ENCODE peak calls at places on chromosomes 16 and 17, in nine cellular contexts. A, Q, X, U, L, O, Z, T and F are unnamed samples.

GRCh38 chr16:12262454-12263180 is 286.1 kb downstream of the SNX29 start:
- DNase-seq in A (peak), Q (no peak), X (peak), U (no peak), L (no peak), O (no peak), Z (no peak), T (no peak), F (peak)

GRCh38 chr16:28181557-28181914 is 30.2 kb downstream of the XPO6 start:
- DNase-seq in A (no peak), Q (no peak), X (no peak), U (peak), L (no peak), O (no peak), Z (no peak), T (no peak), F (no peak)

GRCh38 chr16:55272787-55273186 is 51.2 kb upstream of the IRX6 start:
- DNase-seq in A (no peak), Q (no peak), X (no peak), U (no peak), L (no peak), O (no peak), Z (no peak), T (no peak), F (no peak)

GRCh38 chr17:42946812-42947211 is 17.4 kb downstream of the AARSD1 start:
- DNase-seq in A (no peak), Q (no peak), X (no peak), U (no peak), L (no peak), O (no peak), Z (no peak), T (no peak), F (no peak)

GRCh38 chr16:87765776-87766484 is at the start of gene KLHDC4:
- DNase-seq in A (peak), Q (peak), X (peak), U (peak), L (peak), O (peak), Z (peak), T (peak), F (peak)

GRCh38 chr17:65588194-65588808 is 26.9 kb upstream of the AXIN2 start:
- DNase-seq in A (no peak), Q (no peak), X (peak), U (no peak), L (no peak), O (no peak), Z (no peak), T (no peak), F (peak)

GRCh38 chr16:71461686-71462648 is at the start of gene ZNF23:
- DNase-seq in A (peak), Q (peak), X (peak), U (peak), L (peak), O (peak), Z (peak), T (peak), F (peak)

GRCh38 chr17:72952220-72952619 is 140.3 kb downstream of the SLC39A11 start:
- DNase-seq in A (no peak), Q (no peak), X (no peak), U (no peak), L (no peak), O (no peak), Z (no peak), T (no peak), F (no peak)

GRCh38 chr16:85840801-85841200 is 41.3 kb downstream of the COX4I1 start:
- DNase-seq in A (no peak), Q (no peak), X (no peak), U (no peak), L (no peak), O (no peak), Z (no peak), T (peak), F (no peak)